ENCODE peak calls at places on chromosomes 4 and X, in four cellular contexts. L is HT-29, P is AG09309, U is NCI-H1436. Q is an unnamed sample.

GRCh38 chrX:18377802-18378201 is 23.3 kb upstream of the SCML2 start:
- DNase-seq in L (peak), P (no peak), U (no peak), Q (no peak)

GRCh38 chrX:56313308-56313707 is 81.2 kb downstream of the KLF8 start:
- DNase-seq in L (no peak), P (no peak), U (no peak), Q (no peak)

GRCh38 chr4:54173281-54173912 is 55.7 kb upstream of the PDGFRA start:
- DNase-seq in L (no peak), P (no peak), U (no peak), Q (no peak)

GRCh38 chr4:140256941-140257340 is 103.0 kb upstream of the MAML3 start:
- DNase-seq in L (no peak), P (no peak), U (no peak), Q (no peak)

GRCh38 chr4:26838055-26838842 is 22.4 kb upstream of the STIM2 start:
- DNase-seq in L (no peak), P (no peak), U (no peak), Q (no peak)

GRCh38 chr4:85953651-85954018 is 406.2 kb downstream of the MAPK10 start:
- DNase-seq in L (no peak), P (no peak), U (no peak), Q (no peak)

GRCh38 chr4:153169811-153170210 is 34.4 kb upstream of the TRIM2 start:
- DNase-seq in L (no peak), P (no peak), U (no peak), Q (no peak)

GRCh38 chr4:31026216-31026615 is 306.0 kb downstream of the PCDH7 start:
- DNase-seq in L (no peak), P (no peak), U (no peak), Q (no peak)

GRCh38 chr4:97394653-97395052 is 748.6 kb downstream of the STPG2 start:
- DNase-seq in L (no peak), P (no peak), U (no peak), Q (no peak)

GRCh38 chr4:31086771-31087330 is 366.7 kb downstream of the PCDH7 start:
- DNase-seq in L (no peak), P (no peak), U (no peak), Q (no peak)

GRCh38 chr4:118772149-118773081 is 63.5 kb downstream of the SEC24D start:
- DNase-seq in L (peak), P (no peak), U (peak), Q (no peak)

GRCh38 chr4:161841759-161842158 is 322.0 kb downstream of the FSTL5 start:
- DNase-seq in L (no peak), P (no peak), U (no peak), Q (no peak)

GRCh38 chr4:138616775-138617174 is 374.6 kb upstream of the SLC7A11 start:
- DNase-seq in L (no peak), P (no peak), U (no peak), Q (no peak)

GRCh38 chrX:19513383-19513782 is 1.9 kb downstream of the MAP3K15 start:
- DNase-seq in L (no peak), P (no peak), U (no peak), Q (no peak)

GRCh38 chrX:115449742-115450141 is 111.2 kb upstream of the PLS3 start:
- DNase-seq in L (no peak), P (no peak), U (no peak), Q (no peak)

GRCh38 chr4:91837608-91838029 is 466.1 kb upstream of the GRID2 start:
- DNase-seq in L (no peak), P (no peak), U (no peak), Q (no peak)

GRCh38 chrX:46626566-46626965 is 53.0 kb downstream of the CHST7 start:
- DNase-seq in L (no peak), P (no peak), U (no peak), Q (no peak)

GRCh38 chrX:13688384-13688771 is 550 bp upstream of the RAB9A start:
- DNase-seq in L (peak), P (no peak), U (no peak), Q (no peak)

GRCh38 chrX:3425031-3425430 is 78.6 kb upstream of the MXRA5 start:
- DNase-seq in L (no peak), P (no peak), U (no peak), Q (no peak)

GRCh38 chr4:38125816-38126215 is 165.6 kb downstream of the PTTG2 start:
- DNase-seq in L (no peak), P (no peak), U (no peak), Q (no peak)

GRCh38 chr4:119299221-119300071 is 22.5 kb downstream of the FABP2 start:
- DNase-seq in L (peak), P (no peak), U (no peak), Q (no peak)

GRCh38 chr4:94525993-94526740 is 74.4 kb downstream of the PDLIM5 start:
- DNase-seq in L (no peak), P (peak), U (no peak), Q (no peak)

GRCh38 chr4:26267087-26267486 is 53.7 kb upstream of the RBPJ start:
- DNase-seq in L (no peak), P (peak), U (no peak), Q (peak)

GRCh38 chr4:86910369-86910768 is 18.1 kb upstream of the C4orf36 start:
- DNase-seq in L (no peak), P (no peak), U (no peak), Q (no peak)

GRCh38 chr4:109996531-109996930 is 83.8 kb downstream of the EGF start:
- DNase-seq in L (no peak), P (no peak), U (no peak), Q (no peak)

GRCh38 chr4:104983615-104984179 is 163.0 kb upstream of the TET2 start:
- DNase-seq in L (no peak), P (no peak), U (no peak), Q (no peak)